ENCODE peak calls at places on chromosomes 3 and 15, in eight cellular contexts. W, D, U, E, X, Z, H and B are unnamed samples.

GRCh38 chr3:110576962-110577361 is 494.7 kb upstream of the NECTIN3 start:
- DNase-seq in W (no peak), D (peak; percentile 92), U (no peak), E (peak; percentile 65), X (peak; percentile 90), Z (no peak), H (no peak), B (peak; percentile 97)

GRCh38 chr3:194931366-194931765 is 245.7 kb downstream of the FAM43A start:
- DNase-seq in W (no peak), D (no peak), U (no peak), E (no peak), X (no peak), Z (no peak), H (no peak), B (no peak)

GRCh38 chr3:62049033-62049432 is 324.3 kb downstream of the FEZF2 start:
- DNase-seq in W (no peak), D (peak; percentile 6), U (no peak), E (peak; percentile 27), X (peak; percentile 14), Z (no peak), H (no peak), B (no peak)

GRCh38 chr3:69746119-69746518 is 6.9 kb downstream of the MITF start:
- DNase-seq in W (no peak), D (peak; percentile 71), U (no peak), E (no peak), X (no peak), Z (no peak), H (no peak), B (peak; percentile 31)

GRCh38 chr3:144197582-144197981 is 226.0 kb downstream of the DIPK2A start:
- DNase-seq in W (no peak), D (no peak), U (no peak), E (no peak), X (no peak), Z (no peak), H (no peak), B (no peak)

GRCh38 chr3:64008952-64009351 is 14.3 kb downstream of the PSMD6 start:
- DNase-seq in W (no peak), D (peak; percentile 35), U (no peak), E (no peak), X (no peak), Z (no peak), H (no peak), B (no peak)

GRCh38 chr3:101803152-101803782 is 24.3 kb downstream of the NXPE3 start:
- DNase-seq in W (peak; percentile 88), D (peak; percentile 79), U (peak; percentile 51), E (peak; percentile 67), X (peak; percentile 82), Z (peak; percentile 61), H (no peak), B (peak; percentile 47)

GRCh38 chr15:94105760-94106159 is 125.6 kb upstream of the MCTP2 start:
- DNase-seq in W (no peak), D (no peak), U (no peak), E (no peak), X (peak; percentile 76), Z (no peak), H (no peak), B (no peak)

GRCh38 chr3:151675858-151676615 is 57.7 kb upstream of the AADACL2 start:
- DNase-seq in W (no peak), D (no peak), U (no peak), E (no peak), X (no peak), Z (no peak), H (no peak), B (peak; percentile 12)

GRCh38 chr3:79264892-79265291 is 502.9 kb downstream of the ROBO1 start:
- DNase-seq in W (no peak), D (no peak), U (no peak), E (no peak), X (no peak), Z (no peak), H (no peak), B (no peak)

GRCh38 chr3:32392530-32393302 is 1.1 kb downstream of the CMTM7 start:
- DNase-seq in W (no peak), D (peak; percentile 77), U (peak; percentile 42), E (no peak), X (peak; percentile 57), Z (peak; percentile 61), H (no peak), B (peak; percentile 91)

GRCh38 chr15:101381671-101382212 is 86.7 kb upstream of the SNRPA1 start:
- DNase-seq in W (no peak), D (no peak), U (no peak), E (no peak), X (peak; percentile 80), Z (no peak), H (no peak), B (no peak)

GRCh38 chr3:189962466-189962865 is 158.2 kb downstream of the P3H2 start:
- DNase-seq in W (no peak), D (no peak), U (no peak), E (no peak), X (no peak), Z (no peak), H (no peak), B (no peak)

GRCh38 chr3:10946526-10946925 is 46.0 kb upstream of the SLC6A1 start:
- DNase-seq in W (no peak), D (no peak), U (no peak), E (no peak), X (peak; percentile 22), Z (no peak), H (no peak), B (no peak)

GRCh38 chr3:72887723-72888545 is at the start of gene GXYLT2:
- DNase-seq in W (peak; percentile 89), D (peak; percentile 71), U (peak; percentile 68), E (no peak), X (peak; percentile 72), Z (peak; percentile 80), H (no peak), B (peak; percentile 63)

GRCh38 chr15:77027697-77028450 is 32.9 kb downstream of the PSTPIP1 start:
- DNase-seq in W (peak; percentile 40), D (no peak), U (peak; percentile 10), E (no peak), X (no peak), Z (peak; percentile 61), H (no peak), B (no peak)
- H3K4me3 ChIP-seq in W (peak overlapping the region; percentile 13), D (no peak overlapping the region), U (peak overlapping the region; percentile 12), E (peak overlapping the region; percentile 27), X (peak overlapping the region; percentile 18), Z (no peak overlapping the region), H (no peak overlapping the region), B (peak overlapping the region; percentile 13)

GRCh38 chr3:9820944-9821343 is 10.9 kb downstream of the TTLL3 start:
- DNase-seq in W (peak; percentile 52), D (peak; percentile 23), U (no peak), E (no peak), X (peak; percentile 39), Z (no peak), H (no peak), B (peak; percentile 61)
- TF ChIP-seq CTCF in W (peak; percentile 49), D (peak; percentile 39), U (no peak), E (peak; percentile 61), X (peak; percentile 50), Z (no peak), H (peak; percentile 13), B (peak; percentile 28)

GRCh38 chr3:149638401-149639092 is 19.3 kb downstream of the WWTR1 start:
- DNase-seq in W (no peak), D (peak; percentile 88), U (no peak), E (no peak), X (peak; percentile 34), Z (peak; percentile 22), H (no peak), B (peak; percentile 83)
- H3K4me3 ChIP-seq in W (no peak overlapping the region), D (peak overlapping the region; percentile 35), U (no peak overlapping the region), E (peak overlapping the region; percentile 28), X (no peak overlapping the region), Z (no peak overlapping the region), H (no peak overlapping the region), B (peak overlapping the region; percentile 37)

GRCh38 chr3:150384517-150385212 is 23.4 kb upstream of the TSC22D2 start:
- DNase-seq in W (peak; percentile 55), D (peak; percentile 12), U (peak; percentile 40), E (no peak), X (no peak), Z (no peak), H (peak; percentile 97), B (no peak)
- TF ChIP-seq CTCF in W (peak; percentile 11), D (no peak), U (no peak), E (peak; percentile 48), X (no peak), Z (no peak), H (peak; percentile 61), B (no peak)

GRCh38 chr3:115084686-115085085 is 62.4 kb downstream of the ZBTB20 start:
- DNase-seq in W (no peak), D (no peak), U (no peak), E (no peak), X (no peak), Z (no peak), H (no peak), B (no peak)
- H3K4me3 ChIP-seq in W (no peak overlapping the region), D (no peak overlapping the region), U (no peak overlapping the region), E (no peak overlapping the region), X (no peak overlapping the region), Z (no peak overlapping the region), H (no peak overlapping the region), B (no peak overlapping the region)

GRCh38 chr3:159271799-159272512 is 470.1 kb downstream of the MFSD1 start:
- DNase-seq in W (no peak), D (no peak), U (no peak), E (no peak), X (no peak), Z (no peak), H (no peak), B (no peak)

GRCh38 chr3:159263750-159264561 is 462.1 kb downstream of the MFSD1 start:
- DNase-seq in W (peak; percentile 57), D (peak; percentile 46), U (no peak), E (peak; percentile 44), X (peak; percentile 66), Z (peak; percentile 27), H (no peak), B (no peak)

GRCh38 chr3:159265705-159266104 is 463.9 kb downstream of the MFSD1 start:
- DNase-seq in W (no peak), D (no peak), U (no peak), E (no peak), X (no peak), Z (no peak), H (no peak), B (no peak)

DNA sequence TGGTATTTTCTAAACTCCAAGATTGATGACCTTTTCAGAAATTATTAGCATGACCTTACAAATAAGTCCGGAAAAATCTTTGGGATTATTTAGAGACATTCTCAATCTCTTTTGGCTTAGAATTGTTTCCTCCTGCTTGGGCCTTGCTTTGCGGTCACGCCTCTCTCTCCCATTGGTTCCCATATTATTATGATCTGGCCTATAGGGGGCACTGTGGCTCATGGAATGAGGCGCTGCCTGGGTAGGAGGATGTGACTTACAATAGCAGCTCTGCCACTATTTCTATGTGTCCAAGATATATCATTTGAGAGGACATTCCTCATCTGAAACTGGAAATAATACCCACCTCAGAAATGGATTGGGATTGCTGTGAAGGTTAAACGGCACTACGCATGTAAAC is 464.9 kb downstream of the MFSD1 start:
- DNase-seq in W (peak; percentile 71), D (peak; percentile 6), U (no peak), E (no peak), X (peak; percentile 72), Z (no peak), H (no peak), B (peak; percentile 48)
- TF ChIP-seq CTCF in W (peak; percentile 31), D (peak; percentile 43), U (no peak), E (no peak), X (peak; percentile 48), Z (no peak), H (peak; percentile 38), B (peak; percentile 11)

GRCh38 chr3:55690161-55690560 is 203.1 kb upstream of the WNT5A start:
- DNase-seq in W (no peak), D (peak; percentile 40), U (no peak), E (no peak), X (no peak), Z (no peak), H (no peak), B (no peak)
- H3K4me3 ChIP-seq in W (no peak overlapping the region), D (no peak overlapping the region), U (no peak overlapping the region), E (no peak overlapping the region), X (no peak overlapping the region), Z (no peak overlapping the region), H (no peak overlapping the region), B (no peak overlapping the region)